ENCODE peak calls at places on chromosomes 16 and 17, in five cellular contexts. Y is heart left ventricle, P is hepatocyte, W is heart right ventricle, S is neural progenitor cell. G is an unnamed sample.

GRCh38 chr16:68401871-68402747 is 46.2 kb downstream of the SMPD3 start:
- DNase-seq in Y (no peak), P (no peak), W (no peak), S (no peak), G (peak; percentile 80)

GRCh38 chr17:19867654-19868395 is at the start of gene ULK2:
- DNase-seq in Y (peak; percentile 56), P (peak; percentile 89), W (peak; percentile 72), S (peak; percentile 89), G (peak; percentile 72)

GRCh38 chr16:58426095-58426494 is 33.8 kb downstream of the GINS3 start:
- DNase-seq in Y (no peak), P (no peak), W (no peak), S (no peak), G (no peak)

GRCh38 chr17:863880-864279 is 81.7 kb downstream of the MRM3 start:
- DNase-seq in Y (no peak), P (no peak), W (no peak), S (no peak), G (no peak)

GRCh38 chr17:64661731-64661980 is 451 bp downstream of the SMURF2 start:
- DNase-seq in Y (no peak), P (no peak), W (no peak), S (no peak), G (no peak)

GRCh38 chr17:77700165-77700881 is 258.2 kb upstream of the TNRC6C start:
- DNase-seq in Y (no peak), P (no peak), W (no peak), S (no peak), G (no peak)

GRCh38 chr17:44792276-44792675 is 33.5 kb downstream of the ADAM11 start:
- DNase-seq in Y (no peak), P (no peak), W (no peak), S (no peak), G (peak; percentile 65)

GRCh38 chr16:83365166-83365565 is 442.6 kb upstream of the HSBP1 start:
- DNase-seq in Y (no peak), P (no peak), W (no peak), S (no peak), G (peak; percentile 60)

GRCh38 chr17:63282455-63282854 is 163.7 kb downstream of the CYB561 start:
- DNase-seq in Y (no peak), P (no peak), W (no peak), S (no peak), G (no peak)

GRCh38 chr17:47208744-47209488 is at the start of gene MYL4:
- DNase-seq in Y (no peak), P (no peak), W (no peak), S (peak; percentile 47), G (no peak)

GRCh38 chr16:75235721-75236193 is 15.7 kb downstream of the BCAR1 start:
- DNase-seq in Y (peak; percentile 23), P (no peak), W (peak; percentile 24), S (no peak), G (no peak)

GRCh38 chr16:83005653-83006160 is 378.9 kb downstream of the CDH13 start:
- DNase-seq in Y (no peak), P (no peak), W (no peak), S (no peak), G (no peak)

GRCh38 chr16:80680046-80680445 is 124.4 kb downstream of the CDYL2 start:
- DNase-seq in Y (no peak), P (no peak), W (no peak), S (no peak), G (no peak)

GRCh38 chr17:33202011-33202410 is 91.1 kb downstream of the ASIC2 start:
- DNase-seq in Y (no peak), P (no peak), W (no peak), S (peak; percentile 20), G (no peak)

GRCh38 chr16:27529962-27530361 is 19.8 kb downstream of the GTF3C1 start:
- DNase-seq in Y (no peak), P (no peak), W (no peak), S (no peak), G (peak; percentile 84)

GRCh38 chr16:23342083-23342640 is 40.1 kb downstream of the SCNN1B start:
- DNase-seq in Y (no peak), P (no peak), W (no peak), S (no peak), G (no peak)

GRCh38 chr17:69761767-69762321 is 313.2 kb upstream of the KCNJ16 start:
- DNase-seq in Y (no peak), P (peak; percentile 48), W (no peak), S (no peak), G (peak; percentile 97)

GRCh38 chr17:68613739-68614298 is 12.7 kb upstream of the FAM20A start:
- DNase-seq in Y (peak; percentile 46), P (peak; percentile 49), W (no peak), S (peak; percentile 83), G (no peak)

GRCh38 chr16:74841469-74841868 is 66.8 kb upstream of the FA2H start:
- DNase-seq in Y (no peak), P (no peak), W (no peak), S (no peak), G (no peak)

GRCh38 chr16:528111-529011 is 849 bp downstream of the CAPN15 start:
- DNase-seq in Y (peak; percentile 34), P (peak; percentile 75), W (no peak), S (peak; percentile 62), G (peak; percentile 55)

GRCh38 chr17:30831257-30831656 is 509 bp upstream of the ATAD5 start:
- DNase-seq in Y (no peak), P (peak; percentile 10), W (no peak), S (peak; percentile 43), G (no peak)

GRCh38 chr17:5618511-5618910 is 34.2 kb upstream of the NLRP1 start:
- DNase-seq in Y (no peak), P (no peak), W (no peak), S (no peak), G (no peak)

GRCh38 chr16:14618566-14618965 is 11.5 kb downstream of the PARN start:
- DNase-seq in Y (no peak), P (no peak), W (no peak), S (no peak), G (no peak)

GRCh38 chr17:31413871-31414589 is 22.6 kb downstream of the RAB11FIP4 start:
- DNase-seq in Y (no peak), P (peak; percentile 47), W (no peak), S (peak; percentile 90), G (peak; percentile 64)

DNA sequence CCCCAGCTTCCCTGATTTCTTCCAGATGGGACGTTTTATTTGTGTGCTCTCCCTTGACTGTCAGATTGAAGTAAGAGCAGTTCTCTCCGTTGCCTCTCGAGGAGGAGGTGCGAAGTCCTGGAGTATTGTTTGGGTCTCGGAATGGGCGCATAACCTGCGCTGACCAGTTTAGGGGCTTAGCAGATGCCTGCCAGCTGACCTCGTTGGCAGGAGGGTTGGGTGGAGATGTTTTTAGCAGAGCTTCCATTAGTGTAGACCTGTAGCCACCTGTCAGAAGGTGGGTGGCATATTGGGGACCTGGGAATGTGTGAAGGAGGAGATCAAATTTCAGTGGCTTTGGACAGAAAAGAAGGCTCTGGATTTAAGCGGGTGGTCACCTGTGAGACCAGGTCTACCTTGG is 3.6 kb downstream of the RASD1 start:
- DNase-seq in Y (no peak), P (no peak), W (no peak), S (no peak), G (no peak)
- H3K4me1 ChIP-seq in Y (peaks cover 36% of the 10 kb centered on the region), P (peaks cover 21% of the 10 kb centered on the region), W (peaks cover 45% of the 10 kb centered on the region), S (peaks cover 47% of the 10 kb centered on the region), G (peaks cover 19% of the 10 kb centered on the region)

DNA sequence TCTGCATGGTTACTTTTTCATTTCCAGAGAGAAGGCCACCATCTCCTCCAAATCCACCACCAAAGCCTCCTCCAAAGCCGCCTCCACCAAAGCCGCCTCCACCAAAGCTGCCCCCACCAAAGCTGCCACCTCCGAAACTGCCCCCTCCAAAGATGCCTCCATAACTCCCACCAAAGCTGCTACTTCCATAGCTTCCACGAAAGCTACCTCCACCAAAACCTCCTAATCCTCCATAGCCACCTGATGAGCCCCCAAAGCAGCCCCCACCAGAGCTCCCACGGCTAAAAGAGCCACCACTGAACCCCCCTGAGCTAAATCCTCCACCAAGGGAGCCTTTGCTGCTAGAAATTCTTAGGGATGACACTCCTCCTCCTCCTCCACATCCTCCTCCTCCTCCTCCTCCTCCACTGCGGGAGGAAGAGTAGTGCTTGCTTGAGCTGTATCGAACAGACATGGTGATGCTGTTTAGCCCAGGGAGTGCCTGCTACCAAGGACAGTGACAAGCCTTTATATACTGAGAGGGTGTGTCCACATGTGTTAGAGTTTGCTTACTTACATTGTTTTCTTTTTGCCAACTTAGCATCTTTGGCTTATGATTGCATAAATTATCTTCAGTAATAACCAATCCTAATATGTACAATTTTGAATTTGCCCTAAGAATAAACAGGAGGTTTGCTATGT is at the start of gene KRT10:
- DNase-seq in Y (no peak), P (no peak), W (no peak), S (no peak), G (no peak)
- TF ChIP-seq CTCF in Y (no peak), P (no peak), W (no peak), S (no peak), G (no peak)

GRCh38 chr16:88774544-88775393 is 10.3 kb downstream of the PIEZO1 start:
- DNase-seq in Y (no peak), P (no peak), W (no peak), S (no peak), G (no peak)

GRCh38 chr16:88771294-88771772 is 13.7 kb downstream of the PIEZO1 start:
- DNase-seq in Y (no peak), P (no peak), W (peak; percentile 9), S (no peak), G (no peak)

GRCh38 chr16:88770459-88771293 is 14.3 kb downstream of the PIEZO1 start:
- DNase-seq in Y (peak; percentile 76), P (peak; percentile 91), W (peak; percentile 74), S (peak; percentile 93), G (peak; percentile 80)

GRCh38 chr16:88773812-88774291 is 11.2 kb downstream of the PIEZO1 start:
- DNase-seq in Y (peak; percentile 80), P (peak; percentile 89), W (peak; percentile 69), S (peak; percentile 68), G (peak; percentile 52)

GRCh38 chr16:88772871-88773811 is 11.9 kb downstream of the PIEZO1 start:
- DNase-seq in Y (peak; percentile 60), P (peak; percentile 83), W (peak; percentile 51), S (peak; percentile 64), G (peak; percentile 91)
- H3K27ac ChIP-seq in Y (peak overlapping the region; percentile 13), P (peak overlapping the region; percentile 87), W (peak overlapping the region; percentile 25), S (no peak overlapping the region), G (peak overlapping the region; percentile 64)

GRCh38 chr16:57007050-57007449 is 17.7 kb downstream of the NLRC5 start:
- DNase-seq in Y (no peak), P (no peak), W (no peak), S (no peak), G (no peak)
- H3K4me1 ChIP-seq in Y (no peaks in the 10 kb centered on the region), P (no peaks in the 10 kb centered on the region), W (no peaks in the 10 kb centered on the region), S (no peaks in the 10 kb centered on the region), G (no peaks in the 10 kb centered on the region)

GRCh38 chr16:85759136-85759535 is 8.2 kb upstream of the C16orf74 start:
- DNase-seq in Y (no peak), P (no peak), W (no peak), S (no peak), G (no peak)

GRCh38 chr16:85757341-85757822 is 6.5 kb upstream of the C16orf74 start:
- DNase-seq in Y (no peak), P (no peak), W (no peak), S (no peak), G (peak; percentile 88)

GRCh38 chr16:85761866-85762265 is 11.0 kb upstream of the C16orf74 start:
- DNase-seq in Y (no peak), P (no peak), W (no peak), S (no peak), G (no peak)

GRCh38 chr16:85762970-85763369 is 12.1 kb upstream of the C16orf74 start:
- DNase-seq in Y (no peak), P (no peak), W (no peak), S (no peak), G (no peak)

GRCh38 chr16:85759631-85760419 is 8.9 kb upstream of the C16orf74 start:
- DNase-seq in Y (no peak), P (no peak), W (no peak), S (no peak), G (no peak)
- TF ChIP-seq CTCF in Y (peak; percentile 10), P (peak; percentile 20), W (no peak), S (peak; percentile 45), G (no peak)

G was measured in astrocyte.